ENCODE peak calls at places on chromosomes 4 and X, in seven cellular contexts. P is neural progenitor cell; L is CD8-positive, alpha-beta T cell; S is cardiac muscle cell; J is H7; G is CD4-positive, CD25-positive, alpha-beta regulatory T cell; U is cardiac fibroblast. Y is an unnamed sample.
A peak's percentile ranks its signal among the peaks of the same experiment; 100 is the strongest.

GRCh38 chr4:76752911-76753494 is 144.9 kb downstream of the SOWAHB start:
- DNase-seq in L (no peak), U (peak; percentile 97), J (no peak), G (no peak), P (no peak), S (peak; percentile 93), Y (peak; percentile 86)

GRCh38 chr4:4492161-4492847 is 49.5 kb downstream of the STX18 start:
- DNase-seq in U (peak; percentile 71), J (no peak), P (no peak), L (no peak), G (peak; percentile 1), S (peak; percentile 42), Y (no peak)

GRCh38 chrX:110317079-110317819 is 636 bp downstream of the AMMECR1 start:
- DNase-seq in S (no peak), J (peak; percentile 71), P (peak; percentile 43), U (peak; percentile 6), G (no peak), L (peak; percentile 61), Y (peak; percentile 21)

GRCh38 chrX:134186362-134187121 is 50.4 kb upstream of the CCDC160 start:
- DNase-seq in L (peak; percentile 59), P (peak; percentile 16), U (no peak), J (no peak), G (peak; percentile 67), S (no peak), Y (no peak)

GRCh38 chr4:95949136-95949765 is 109.4 kb downstream of the PDHA2 start:
- DNase-seq in G (no peak), S (peak; percentile 63), L (no peak), U (peak; percentile 31), J (no peak), P (no peak), Y (no peak)

GRCh38 chr4:10582059-10582686 is 102.4 kb downstream of the CLNK start:
- DNase-seq in P (peak; percentile 60), L (no peak), U (peak; percentile 71), G (peak; percentile 22), J (peak; percentile 38), S (peak; percentile 74), Y (peak; percentile 19)

GRCh38 chr4:187103351-187103750 is 379.7 kb upstream of the FAT1 start:
- DNase-seq in J (no peak), S (no peak), P (no peak), G (no peak), U (no peak), L (no peak), Y (no peak)

GRCh38 chr4:75512336-75513211 is 1.6 kb downstream of the RCHY1 start:
- DNase-seq in U (peak; percentile 72), L (no peak), S (peak; percentile 67), G (no peak), P (peak; percentile 6), J (no peak), Y (peak; percentile 1)

GRCh38 chrX:68831405-68832100 is 2.7 kb downstream of the EFNB1 start:
- DNase-seq in G (no peak), P (no peak), L (peak; percentile 36), J (peak; percentile 54), U (no peak), S (no peak), Y (no peak)

GRCh38 chr4:38189445-38189844 is 229.2 kb downstream of the PTTG2 start:
- DNase-seq in L (no peak), J (no peak), G (no peak), P (no peak), U (peak; percentile 91), S (peak; percentile 65), Y (peak; percentile 90)

GRCh38 chrX:30690330-30690729 is 37.1 kb downstream of the GK start:
- DNase-seq in J (no peak), G (no peak), U (peak; percentile 33), L (no peak), S (peak; percentile 14), P (no peak), Y (no peak)

GRCh38 chr4:85430697-85431096 is 44.3 kb upstream of the ARHGAP24 start:
- DNase-seq in L (no peak), S (no peak), U (no peak), J (no peak), G (no peak), P (no peak), Y (no peak)

DNA sequence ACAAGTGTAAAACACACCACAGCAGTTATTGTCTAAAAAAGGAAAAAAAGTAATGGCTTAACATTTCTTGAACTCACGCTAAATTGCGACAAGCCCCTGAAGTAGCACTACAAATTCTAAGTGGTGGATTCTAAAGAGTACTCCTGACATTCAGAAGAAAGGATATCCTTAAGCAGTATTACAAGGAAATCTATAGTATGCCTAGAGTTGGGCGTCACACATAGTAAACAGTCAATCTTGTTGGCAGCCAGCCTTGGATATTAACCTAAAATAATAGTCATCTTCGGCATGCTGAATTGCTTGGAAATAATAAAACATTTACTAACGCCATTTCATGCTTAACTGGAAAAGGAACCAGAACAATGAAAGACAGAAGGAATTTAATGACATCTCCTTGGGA is 18.6 kb downstream of the ATP8A1 start:
- DNase-seq in J (no peak), G (no peak), U (no peak), S (no peak), P (no peak), L (no peak), Y (peak; percentile 11)
- H3K4me3 ChIP-seq in J (no peak overlapping the region), G (no peak overlapping the region), U (no peak overlapping the region), S (no peak overlapping the region), P (no peak overlapping the region), L (no peak overlapping the region), Y (no peak overlapping the region)

GRCh38 chr4:184824081-184824775 is 1.5 kb downstream of the ACSL1 start:
- DNase-seq in U (peak; percentile 38), L (no peak), G (peak; percentile 9), P (no peak), J (no peak), S (no peak), Y (no peak)

GRCh38 chr4:184819786-184820185 is 6.0 kb downstream of the ACSL1 start:
- DNase-seq in U (no peak), G (no peak), S (no peak), P (no peak), J (no peak), L (no peak), Y (no peak)

GRCh38 chr4:184821242-184821641 is 4.5 kb downstream of the ACSL1 start:
- DNase-seq in L (no peak), P (no peak), J (no peak), G (no peak), U (no peak), S (no peak), Y (no peak)

GRCh38 chr4:184824776-184825393 is 883 bp downstream of the ACSL1 start:
- DNase-seq in S (no peak), G (no peak), L (peak; percentile 55), U (peak; percentile 17), P (no peak), J (no peak), Y (no peak)

DNA sequence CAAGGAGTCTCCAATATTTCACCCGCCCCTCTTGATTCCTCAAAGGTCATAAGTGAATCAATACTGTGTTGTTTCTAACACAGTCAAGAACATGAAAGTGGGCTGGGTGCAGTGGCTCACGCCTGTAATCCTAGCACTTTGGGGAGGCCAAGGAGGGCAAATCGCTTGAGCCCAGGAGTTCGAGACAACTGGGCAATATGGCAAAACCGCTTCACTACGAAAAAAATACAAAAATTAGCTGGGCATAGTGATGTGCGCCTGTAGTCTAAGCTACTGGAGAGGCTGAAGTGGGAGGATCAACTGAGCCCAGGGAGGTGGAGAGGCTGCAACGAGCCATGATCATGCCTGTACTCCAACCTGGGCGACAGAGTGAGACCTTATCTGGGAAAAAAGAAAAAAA is 3.4 kb downstream of the ACSL1 start:
- DNase-seq in P (no peak), G (no peak), S (no peak), U (no peak), L (no peak), J (no peak), Y (no peak)
- H3K4me3 ChIP-seq in P (no peak overlapping the region), G (no peak overlapping the region), S (no peak overlapping the region), U (no peak overlapping the region), L (no peak overlapping the region), J (no peak overlapping the region), Y (no peak overlapping the region)

GRCh38 chr4:39349326-39349725 is 16.8 kb downstream of the RFC1 start:
- DNase-seq in U (no peak), S (no peak), L (no peak), G (no peak), P (no peak), J (no peak), Y (no peak)

GRCh38 chr4:39354178-39354503 is 12.0 kb downstream of the RFC1 start:
- DNase-seq in P (no peak), U (no peak), S (no peak), G (no peak), J (no peak), L (no peak), Y (no peak)

GRCh38 chr4:39357002-39357401 is 9.2 kb downstream of the RFC1 start:
- DNase-seq in J (no peak), L (no peak), U (no peak), G (no peak), P (peak; percentile 20), S (no peak), Y (no peak)

GRCh38 chr4:39348371-39349265 is 17.5 kb downstream of the RFC1 start:
- DNase-seq in S (no peak), G (no peak), J (no peak), P (no peak), L (no peak), U (peak; percentile 34), Y (no peak)

GRCh38 chr4:39353478-39354177 is 12.5 kb downstream of the RFC1 start:
- DNase-seq in S (peak; percentile 89), P (no peak), L (no peak), G (peak; percentile 68), J (no peak), U (peak; percentile 83), Y (no peak)
- H3K4me3 ChIP-seq in S (no peak overlapping the region), P (no peak overlapping the region), L (peak overlapping the region; percentile 44), G (peak overlapping the region; percentile 95), J (no peak overlapping the region), U (peak overlapping the region; percentile 33), Y (peak overlapping the region; percentile 31)

DNA sequence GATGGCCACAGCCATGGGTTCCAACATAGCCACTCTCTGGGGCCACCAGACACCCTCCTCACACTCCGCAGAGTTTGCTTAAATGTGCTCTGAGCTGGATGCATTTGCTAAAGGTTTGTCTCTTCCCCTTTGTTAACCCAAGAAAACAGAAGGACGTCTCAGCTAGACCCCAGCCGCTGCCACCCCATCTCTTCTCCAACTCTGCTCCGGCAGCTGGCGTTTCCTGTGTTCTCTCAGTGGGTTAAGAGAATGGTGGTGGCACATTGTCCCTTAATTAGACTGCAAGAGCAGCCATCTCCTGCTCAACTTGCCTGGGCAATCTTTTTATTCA is 43.7 kb upstream of the FAM9C start:
- DNase-seq in P (no peak), J (no peak), S (no peak), U (no peak), G (no peak), L (peak; percentile 69), Y (no peak)
- H3K4me3 ChIP-seq in P (no peak overlapping the region), J (no peak overlapping the region), S (no peak overlapping the region), U (no peak overlapping the region), G (peak overlapping the region; percentile 72), L (peak overlapping the region; percentile 10), Y (no peak overlapping the region)